ENCODE peak calls at places on chromosomes 12 and 14, in ten cellular contexts. One of them, this sample, is unnamed.

GRCh38 chr14:78445275-78445674 is 275.1 kb downstream of the NRXN3 start:
- DNase-seq in ELR: no peak
- DNase-seq in non-pigmented ciliary epithelial cell: no peak
- DNase-seq in effector memory CD4-positive, alpha-beta T cell: no peak
- DNase-seq in epithelial cell of proximal tubule: no peak
- DNase-seq in D341Med: no peak
- DNase-seq in pancreas: no peak
- DNase-seq in NCI-H774: no peak
- DNase-seq in NCI-H1105: no peak
- DNase-seq in frontal cortex: no peak
- DNase-seq in this sample: no peak

GRCh38 chr12:104672501-104673265 is 215.9 kb downstream of the CHST11 start:
- DNase-seq in NCI-H1105: no peak
- DNase-seq in ELR: peak; percentile 27
- DNase-seq in epithelial cell of proximal tubule: peak; percentile 97
- DNase-seq in NCI-H774: no peak
- DNase-seq in D341Med: no peak
- DNase-seq in effector memory CD4-positive, alpha-beta T cell: no peak
- DNase-seq in frontal cortex: no peak
- DNase-seq in pancreas: no peak
- DNase-seq in non-pigmented ciliary epithelial cell: no peak
- DNase-seq in this sample: no peak

GRCh38 chr14:23457587-23458445 is 11.7 kb upstream of the NGDN start:
- DNase-seq in D341Med: no peak
- DNase-seq in frontal cortex: no peak
- DNase-seq in ELR: peak; percentile 10
- DNase-seq in effector memory CD4-positive, alpha-beta T cell: no peak
- DNase-seq in NCI-H1105: no peak
- DNase-seq in non-pigmented ciliary epithelial cell: no peak
- DNase-seq in NCI-H774: no peak
- DNase-seq in epithelial cell of proximal tubule: no peak
- DNase-seq in pancreas: no peak
- DNase-seq in this sample: peak; percentile 89

GRCh38 chr14:100658514-100658886 is 68.2 kb upstream of the DLK1 start:
- DNase-seq in NCI-H774: no peak
- DNase-seq in epithelial cell of proximal tubule: no peak
- DNase-seq in frontal cortex: no peak
- DNase-seq in pancreas: no peak
- DNase-seq in NCI-H1105: no peak
- DNase-seq in ELR: no peak
- DNase-seq in D341Med: no peak
- DNase-seq in non-pigmented ciliary epithelial cell: no peak
- DNase-seq in effector memory CD4-positive, alpha-beta T cell: no peak
- DNase-seq in this sample: no peak

GRCh38 chr14:96058606-96059200 is 19.5 kb downstream of the C14orf132 start:
- DNase-seq in frontal cortex: no peak
- DNase-seq in ELR: no peak
- DNase-seq in NCI-H774: no peak
- DNase-seq in epithelial cell of proximal tubule: no peak
- DNase-seq in pancreas: no peak
- DNase-seq in effector memory CD4-positive, alpha-beta T cell: no peak
- DNase-seq in D341Med: no peak
- DNase-seq in non-pigmented ciliary epithelial cell: no peak
- DNase-seq in NCI-H1105: no peak
- DNase-seq in this sample: no peak

GRCh38 chr12:129550353-129550752 is 353.5 kb downstream of the TMEM132D start:
- DNase-seq in non-pigmented ciliary epithelial cell: no peak
- DNase-seq in frontal cortex: no peak
- DNase-seq in effector memory CD4-positive, alpha-beta T cell: no peak
- DNase-seq in D341Med: no peak
- DNase-seq in NCI-H774: peak; percentile 99
- DNase-seq in epithelial cell of proximal tubule: no peak
- DNase-seq in NCI-H1105: peak; percentile 97
- DNase-seq in ELR: no peak
- DNase-seq in pancreas: no peak
- DNase-seq in this sample: no peak

GRCh38 chr14:84458881-84459280 is 1071.1 kb upstream of the FLRT2 start:
- DNase-seq in epithelial cell of proximal tubule: no peak
- DNase-seq in pancreas: no peak
- DNase-seq in effector memory CD4-positive, alpha-beta T cell: no peak
- DNase-seq in D341Med: no peak
- DNase-seq in ELR: no peak
- DNase-seq in non-pigmented ciliary epithelial cell: no peak
- DNase-seq in NCI-H774: no peak
- DNase-seq in NCI-H1105: no peak
- DNase-seq in frontal cortex: no peak
- DNase-seq in this sample: no peak

GRCh38 chr14:70642313-70643235 is 858 bp downstream of the TTC9 start:
- DNase-seq in ELR: no peak
- DNase-seq in NCI-H1105: peak; percentile 18
- DNase-seq in non-pigmented ciliary epithelial cell: no peak
- DNase-seq in frontal cortex: peak; percentile 35
- DNase-seq in pancreas: no peak
- DNase-seq in epithelial cell of proximal tubule: no peak
- DNase-seq in effector memory CD4-positive, alpha-beta T cell: no peak
- DNase-seq in NCI-H774: no peak
- DNase-seq in D341Med: peak; percentile 75
- DNase-seq in this sample: peak; percentile 31

This sample was measured in SW480.